ENCODE peak calls at places on chromosomes 7 and 10, in five cellular contexts. F is aorta, L is left lung, E is lung, K is upper lobe of right lung. B is an unnamed sample.
A peak's percentile ranks its signal among the peaks of the same experiment; 100 is the strongest.

GRCh38 chr10:3238115-3238871 is 65.7 kb upstream of the PITRM1 start:
- ATAC-seq in F (no peak), L (no peak), E (no peak), K (no peak), B (no peak)

GRCh38 chr10:58660577-58661255 is 148.0 kb downstream of the BICC1 start:
- ATAC-seq in F (no peak), L (no peak), E (no peak), K (no peak), B (no peak)

GRCh38 chr7:35723011-35723410 is 28.1 kb upstream of the HERPUD2 start:
- ATAC-seq in F (no peak), L (no peak), E (no peak), K (no peak), B (no peak)

GRCh38 chr7:5595545-5596045 is 172.0 kb upstream of the TNRC18 start:
- ATAC-seq in F (no peak), L (peak; percentile 3), E (no peak), K (no peak), B (no peak)

GRCh38 chr7:79307376-79307775 is 146.1 kb downstream of the MAGI2 start:
- ATAC-seq in F (no peak), L (no peak), E (no peak), K (no peak), B (no peak)

GRCh38 chr7:140778975-140779374 is 82.5 kb downstream of the NDUFB2 start:
- ATAC-seq in F (no peak), L (no peak), E (no peak), K (no peak), B (no peak)

GRCh38 chr10:132679217-132679595 is 106.7 kb downstream of the NKX6-2 start:
- ATAC-seq in F (no peak), L (no peak), E (no peak), K (no peak), B (no peak)

GRCh38 chr10:89625041-89625765 is 19.8 kb downstream of the PANK1 start:
- ATAC-seq in F (no peak), L (no peak), E (no peak), K (no peak), B (no peak)

GRCh38 chr7:153224890-153225289 is 465.3 kb downstream of the ACTR3B start:
- ATAC-seq in F (no peak), L (no peak), E (no peak), K (no peak), B (no peak)

GRCh38 chr10:116849271-116850057 is at the start of gene ENO4:
- ATAC-seq in F (peak; percentile 83), L (peak; percentile 97), E (peak; percentile 88), K (peak; percentile 97), B (peak; percentile 86)

GRCh38 chr7:91183408-91183807 is 80.8 kb upstream of the FZD1 start:
- ATAC-seq in F (no peak), L (peak; percentile 90), E (peak; percentile 56), K (peak; percentile 79), B (no peak)

GRCh38 chr7:87003872-87004798 is 55.3 kb downstream of the ELAPOR2 start:
- ATAC-seq in F (no peak), L (no peak), E (no peak), K (no peak), B (no peak)

GRCh38 chr10:71754562-71754961 is 18.8 kb downstream of the VSIR start:
- ATAC-seq in F (no peak), L (peak; percentile 24), E (no peak), K (peak; percentile 6), B (no peak)

GRCh38 chr10:24451325-24451820 is 242.4 kb downstream of the KIAA1217 start:
- ATAC-seq in F (no peak), L (no peak), E (no peak), K (no peak), B (no peak)

GRCh38 chr10:1347962-1348772 is 292.0 kb downstream of the WDR37 start:
- ATAC-seq in F (peak; percentile 69), L (no peak), E (no peak), K (peak; percentile 36), B (no peak)

GRCh38 chr10:91590142-91590903 is 42.5 kb downstream of the PPP1R3C start:
- ATAC-seq in F (peak; percentile 80), L (peak; percentile 63), E (peak; percentile 24), K (peak; percentile 46), B (peak; percentile 54)

GRCh38 chr7:100157334-100158228 is 942 bp downstream of the TRAPPC14 start:
- ATAC-seq in F (no peak), L (peak; percentile 38), E (peak; percentile 45), K (peak; percentile 62), B (peak; percentile 46)

GRCh38 chr7:30403477-30403876 is 75.1 kb downstream of the NOD1 start:
- ATAC-seq in F (no peak), L (no peak), E (no peak), K (no peak), B (no peak)

GRCh38 chr7:151506901-151507382 is 12.8 kb downstream of the RHEB start:
- ATAC-seq in F (no peak), L (no peak), E (no peak), K (no peak), B (peak; percentile 58)

GRCh38 chr10:75019360-75019759 is 92.1 kb upstream of the SAMD8 start:
- ATAC-seq in F (no peak), L (no peak), E (no peak), K (no peak), B (no peak)

GRCh38 chr10:96743988-96744585 is 23.8 kb upstream of the PIK3AP1 start:
- ATAC-seq in F (no peak), L (peak; percentile 15), E (no peak), K (peak; percentile 18), B (no peak)

GRCh38 chr10:85720931-85721330 is 645.7 kb downstream of the GRID1 start:
- ATAC-seq in F (no peak), L (no peak), E (no peak), K (no peak), B (no peak)

GRCh38 chr7:68147621-68148238 is 1151.1 kb downstream of the TYW1 start:
- ATAC-seq in F (no peak), L (no peak), E (no peak), K (no peak), B (no peak)

GRCh38 chr7:134593530-134594392 is 44.9 kb downstream of the AKR1B15 start:
- ATAC-seq in F (peak; percentile 92), L (peak; percentile 88), E (peak; percentile 58), K (peak; percentile 21), B (peak; percentile 86)

GRCh38 chr7:44377681-44378421 is 52.5 kb upstream of the CAMK2B start:
- ATAC-seq in F (no peak), L (no peak), E (no peak), K (no peak), B (no peak)

DNA sequence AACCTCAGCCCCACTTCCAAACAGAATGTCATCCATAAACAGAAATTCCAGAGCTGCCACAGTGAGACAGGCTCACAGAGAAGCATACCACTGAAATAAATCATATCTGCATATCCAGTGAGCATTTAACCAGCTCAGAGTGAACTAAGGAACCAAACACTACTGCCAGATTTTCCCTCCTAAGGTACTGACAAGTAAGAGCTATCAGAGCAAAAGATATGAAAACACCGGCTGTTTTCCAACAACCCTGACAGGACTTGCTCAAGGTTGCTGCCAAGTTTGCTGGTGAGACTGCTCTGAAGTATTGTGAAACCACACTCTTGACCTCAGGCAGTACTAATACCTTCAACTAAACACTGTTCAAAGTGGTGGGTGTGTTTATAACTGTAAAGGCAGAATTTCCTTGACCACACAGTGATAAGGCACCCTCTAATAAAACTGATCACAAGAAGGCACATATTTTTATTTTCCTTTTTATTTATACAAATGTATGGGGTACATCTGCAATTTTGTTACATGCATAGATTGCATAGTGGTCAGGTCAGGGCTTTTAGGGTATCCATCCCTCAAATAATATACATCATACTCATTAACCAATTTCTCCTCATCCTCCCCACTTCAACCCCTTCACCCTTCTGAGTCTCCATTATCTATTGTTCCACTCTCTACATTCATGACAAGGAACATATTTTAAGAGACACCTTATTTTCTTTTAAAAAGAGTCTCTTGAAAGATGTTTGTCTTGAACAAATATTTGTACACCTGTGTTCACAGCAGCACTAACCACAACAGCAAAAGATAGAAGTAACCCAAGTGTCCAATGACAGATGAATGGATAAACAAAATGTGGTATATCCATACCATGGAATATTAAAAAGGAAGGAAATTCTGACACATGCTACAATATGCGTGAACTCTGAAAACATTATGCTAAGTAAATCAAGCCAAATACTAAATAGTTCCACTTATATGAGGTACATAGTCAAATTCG is 18.2 kb downstream of the SGMS1 start:
- ATAC-seq in F (peak; percentile 84), L (peak; percentile 89), E (peak; percentile 80), K (peak; percentile 94), B (peak; percentile 90)
- H3K4me1 ChIP-seq in F (peaks cover 3% of the 10 kb centered on the region), L (peaks cover 32% of the 10 kb centered on the region), E (peaks cover 54% of the 10 kb centered on the region), K (peaks cover 61% of the 10 kb centered on the region), B (peaks cover 86% of the 10 kb centered on the region)

DNA sequence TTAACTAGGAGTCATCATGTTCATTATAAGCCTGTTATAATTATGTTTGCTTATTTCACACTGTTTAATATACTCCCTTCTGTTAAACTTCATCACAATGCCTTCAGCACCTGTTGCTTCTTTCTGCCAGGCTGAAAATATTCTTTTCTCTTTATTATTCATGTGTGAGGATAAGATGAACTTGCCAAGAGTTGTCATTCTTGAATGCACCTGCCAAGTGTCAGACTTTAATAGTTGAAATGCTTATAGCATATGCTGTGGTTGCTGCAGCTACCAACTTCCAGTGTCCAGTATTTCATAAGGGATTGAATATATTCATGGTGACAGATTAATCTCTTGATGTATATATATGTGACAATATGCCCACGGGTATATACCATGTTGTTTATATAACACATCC is 339.2 kb upstream of the MEOX2 start:
- ATAC-seq in F (no peak), L (no peak), E (no peak), K (no peak), B (no peak)
- H3K4me1 ChIP-seq in F (peaks cover 7% of the 10 kb centered on the region), L (no peaks in the 10 kb centered on the region), E (peaks cover 18% of the 10 kb centered on the region), K (peaks cover 4% of the 10 kb centered on the region), B (peaks cover 14% of the 10 kb centered on the region)

GRCh38 chr7:75969704-75970498 is 24.5 kb downstream of the TMEM120A start:
- ATAC-seq in F (no peak), L (no peak), E (no peak), K (no peak), B (no peak)

GRCh38 chr7:75971961-75972763 is 22.2 kb downstream of the TMEM120A start:
- ATAC-seq in F (peak; percentile 61), L (peak; percentile 60), E (peak; percentile 53), K (peak; percentile 78), B (peak; percentile 77)

GRCh38 chr7:75969182-75969581 is 25.2 kb downstream of the TMEM120A start:
- ATAC-seq in F (no peak), L (no peak), E (no peak), K (no peak), B (no peak)

GRCh38 chr7:75968561-75969001 is 25.8 kb downstream of the TMEM120A start:
- ATAC-seq in F (no peak), L (no peak), E (no peak), K (no peak), B (no peak)

DNA sequence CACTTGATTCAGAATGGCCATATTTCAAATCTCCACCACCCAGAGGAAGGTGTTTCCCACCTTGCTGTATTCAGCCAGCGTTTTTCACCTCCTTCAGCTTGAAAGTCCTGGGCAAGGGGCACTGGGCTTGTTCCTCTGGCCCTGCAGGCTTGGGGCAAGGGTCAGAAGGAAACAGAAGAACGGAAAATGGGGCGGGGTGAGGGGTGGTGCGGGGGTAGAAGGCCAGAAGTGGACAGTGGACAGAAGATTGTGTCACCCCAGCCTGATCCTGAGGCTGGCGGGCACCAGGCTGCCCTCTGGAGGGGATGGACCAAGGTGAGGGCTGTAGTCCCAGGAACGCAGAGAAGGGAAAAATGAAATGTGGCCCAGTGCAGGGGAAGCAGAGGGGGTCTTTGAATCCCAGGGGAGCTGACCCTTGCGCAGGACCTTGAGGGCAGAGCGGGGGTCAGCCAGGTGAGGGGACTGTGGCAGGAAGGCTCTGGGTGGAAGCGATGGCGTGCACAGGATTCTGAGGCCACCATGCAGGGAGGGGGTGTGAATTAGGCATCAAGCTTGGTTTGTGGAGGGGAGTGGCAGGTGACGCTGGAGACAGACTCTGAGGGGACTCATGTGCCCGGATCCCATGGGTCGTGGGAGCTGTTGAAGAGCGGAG is 23.0 kb downstream of the TMEM120A start:
- ATAC-seq in F (no peak), L (no peak), E (no peak), K (no peak), B (no peak)
- H3K4me1 ChIP-seq in F (no peaks in the 10 kb centered on the region), L (peaks cover 20% of the 10 kb centered on the region), E (peaks cover 10% of the 10 kb centered on the region), K (peaks cover 32% of the 10 kb centered on the region), B (no peaks in the 10 kb centered on the region)

GRCh38 chr10:29394321-29394932 is 105.6 kb downstream of the LYZL1 start:
- ATAC-seq in F (no peak), L (no peak), E (no peak), K (no peak), B (no peak)
- H3K4me1 ChIP-seq in F (no peaks in the 10 kb centered on the region), L (no peaks in the 10 kb centered on the region), E (no peaks in the 10 kb centered on the region), K (no peaks in the 10 kb centered on the region), B (no peaks in the 10 kb centered on the region)

B was measured in gastroesophageal sphincter.